ENCODE peak calls at places on chromosomes 12 and 14, in seven cellular contexts. One of them, this sample, is unnamed.

GRCh38 chr14:44170554-44170953 is 336.5 kb downstream of the FSCB start:
- DNase-seq in aorta: no peak
- DNase-seq in tibial artery: no peak
- DNase-seq in left ventricle myocardium inferior: no peak
- DNase-seq in cardiac muscle cell: no peak
- DNase-seq in breast epithelium: no peak
- DNase-seq in dorsolateral prefrontal cortex: no peak
- DNase-seq in this sample: no peak

GRCh38 chr12:42469355-42470006 is 120.1 kb downstream of the PRICKLE1 start:
- DNase-seq in aorta: no peak
- DNase-seq in tibial artery: no peak
- DNase-seq in left ventricle myocardium inferior: no peak
- DNase-seq in cardiac muscle cell: no peak
- DNase-seq in breast epithelium: no peak
- DNase-seq in dorsolateral prefrontal cortex: no peak
- DNase-seq in this sample: no peak

GRCh38 chr14:104221636-104222375 is 83.4 kb downstream of the KIF26A start:
- DNase-seq in aorta: no peak
- DNase-seq in tibial artery: no peak
- DNase-seq in left ventricle myocardium inferior: no peak
- DNase-seq in cardiac muscle cell: no peak
- DNase-seq in breast epithelium: no peak
- DNase-seq in dorsolateral prefrontal cortex: no peak
- DNase-seq in this sample: peak; percentile 32

GRCh38 chr12:131105736-131106356 is 152.1 kb downstream of the ADGRD1 start:
- DNase-seq in aorta: no peak
- DNase-seq in tibial artery: peak; percentile 16
- DNase-seq in left ventricle myocardium inferior: no peak
- DNase-seq in cardiac muscle cell: no peak
- DNase-seq in breast epithelium: peak; percentile 45
- DNase-seq in dorsolateral prefrontal cortex: peak; percentile 41
- DNase-seq in this sample: peak; percentile 25

GRCh38 chr12:14946162-14946561 is 7.8 kb upstream of the ERP27 start:
- DNase-seq in aorta: no peak
- DNase-seq in tibial artery: no peak
- DNase-seq in left ventricle myocardium inferior: no peak
- DNase-seq in cardiac muscle cell: no peak
- DNase-seq in breast epithelium: no peak
- DNase-seq in dorsolateral prefrontal cortex: no peak
- DNase-seq in this sample: no peak

GRCh38 chr12:23540572-23540971 is 408.9 kb downstream of the SOX5 start:
- DNase-seq in aorta: no peak
- DNase-seq in tibial artery: no peak
- DNase-seq in left ventricle myocardium inferior: no peak
- DNase-seq in cardiac muscle cell: no peak
- DNase-seq in breast epithelium: no peak
- DNase-seq in dorsolateral prefrontal cortex: no peak
- DNase-seq in this sample: no peak

GRCh38 chr12:107514887-107515445 is 170.6 kb upstream of the PWP1 start:
- DNase-seq in aorta: no peak
- DNase-seq in tibial artery: peak; percentile 40
- DNase-seq in left ventricle myocardium inferior: no peak
- DNase-seq in cardiac muscle cell: no peak
- DNase-seq in breast epithelium: no peak
- DNase-seq in dorsolateral prefrontal cortex: no peak
- DNase-seq in this sample: no peak

GRCh38 chr12:116766285-116766684 is 28.2 kb downstream of the RNFT2 start:
- DNase-seq in aorta: no peak
- DNase-seq in tibial artery: no peak
- DNase-seq in left ventricle myocardium inferior: no peak
- DNase-seq in cardiac muscle cell: no peak
- DNase-seq in breast epithelium: no peak
- DNase-seq in dorsolateral prefrontal cortex: no peak
- DNase-seq in this sample: no peak

GRCh38 chr12:108620236-108620879 is 13.3 kb downstream of the SELPLG start:
- DNase-seq in aorta: no peak
- DNase-seq in tibial artery: peak; percentile 20
- DNase-seq in left ventricle myocardium inferior: no peak
- DNase-seq in cardiac muscle cell: no peak
- DNase-seq in breast epithelium: no peak
- DNase-seq in dorsolateral prefrontal cortex: no peak
- DNase-seq in this sample: no peak

GRCh38 chr12:46830731-46831334 is 5.0 kb upstream of the SLC38A4 start:
- DNase-seq in aorta: no peak
- DNase-seq in tibial artery: no peak
- DNase-seq in left ventricle myocardium inferior: no peak
- DNase-seq in cardiac muscle cell: peak; percentile 23
- DNase-seq in breast epithelium: no peak
- DNase-seq in dorsolateral prefrontal cortex: no peak
- DNase-seq in this sample: no peak

GRCh38 chr12:84874125-84874824 is 38.3 kb downstream of the SLC6A15 start:
- DNase-seq in aorta: no peak
- DNase-seq in tibial artery: no peak
- DNase-seq in left ventricle myocardium inferior: no peak
- DNase-seq in cardiac muscle cell: peak; percentile 77
- DNase-seq in breast epithelium: no peak
- DNase-seq in dorsolateral prefrontal cortex: no peak
- DNase-seq in this sample: no peak

GRCh38 chr14:58821421-58821820 is 183.7 kb downstream of the DACT1 start:
- DNase-seq in aorta: no peak
- DNase-seq in tibial artery: no peak
- DNase-seq in left ventricle myocardium inferior: no peak
- DNase-seq in cardiac muscle cell: no peak
- DNase-seq in breast epithelium: no peak
- DNase-seq in dorsolateral prefrontal cortex: no peak
- DNase-seq in this sample: no peak

GRCh38 chr14:69999246-69999645 is 120.0 kb downstream of the SMOC1 start:
- DNase-seq in aorta: no peak
- DNase-seq in tibial artery: no peak
- DNase-seq in left ventricle myocardium inferior: no peak
- DNase-seq in cardiac muscle cell: no peak
- DNase-seq in breast epithelium: peak; percentile 56
- DNase-seq in dorsolateral prefrontal cortex: no peak
- DNase-seq in this sample: no peak

GRCh38 chr14:59281613-59282012 is 93.1 kb downstream of the DAAM1 start:
- DNase-seq in aorta: no peak
- DNase-seq in tibial artery: no peak
- DNase-seq in left ventricle myocardium inferior: no peak
- DNase-seq in cardiac muscle cell: no peak
- DNase-seq in breast epithelium: no peak
- DNase-seq in dorsolateral prefrontal cortex: no peak
- DNase-seq in this sample: no peak

GRCh38 chr12:98211914-98212695 is 303.3 kb upstream of the TMPO start:
- DNase-seq in aorta: no peak
- DNase-seq in tibial artery: no peak
- DNase-seq in left ventricle myocardium inferior: no peak
- DNase-seq in cardiac muscle cell: peak; percentile 5
- DNase-seq in breast epithelium: no peak
- DNase-seq in dorsolateral prefrontal cortex: no peak
- DNase-seq in this sample: no peak

GRCh38 chr14:23398348-23398747 is 9.7 kb downstream of the MYH6 start:
- DNase-seq in aorta: no peak
- DNase-seq in tibial artery: no peak
- DNase-seq in left ventricle myocardium inferior: no peak
- DNase-seq in cardiac muscle cell: peak; percentile 32
- DNase-seq in breast epithelium: no peak
- DNase-seq in dorsolateral prefrontal cortex: no peak
- DNase-seq in this sample: no peak

GRCh38 chr12:101563197-101563596 is 31.6 kb upstream of the MYBPC1 start:
- DNase-seq in aorta: no peak
- DNase-seq in tibial artery: no peak
- DNase-seq in left ventricle myocardium inferior: no peak
- DNase-seq in cardiac muscle cell: no peak
- DNase-seq in breast epithelium: no peak
- DNase-seq in dorsolateral prefrontal cortex: no peak
- DNase-seq in this sample: no peak

GRCh38 chr12:5872745-5873144 is 72.3 kb downstream of the ANO2 start:
- DNase-seq in aorta: no peak
- DNase-seq in tibial artery: no peak
- DNase-seq in left ventricle myocardium inferior: no peak
- DNase-seq in cardiac muscle cell: peak; percentile 36
- DNase-seq in breast epithelium: no peak
- DNase-seq in dorsolateral prefrontal cortex: no peak
- DNase-seq in this sample: no peak

GRCh38 chr14:81400852-81401251 is 728 bp upstream of the STON2 start:
- DNase-seq in aorta: peak; percentile 77
- DNase-seq in tibial artery: peak; percentile 89
- DNase-seq in left ventricle myocardium inferior: no peak
- DNase-seq in cardiac muscle cell: no peak
- DNase-seq in breast epithelium: peak; percentile 74
- DNase-seq in dorsolateral prefrontal cortex: no peak
- DNase-seq in this sample: no peak

GRCh38 chr14:52023518-52023917 is 34.2 kb downstream of the RTRAF start:
- DNase-seq in aorta: no peak
- DNase-seq in tibial artery: no peak
- DNase-seq in left ventricle myocardium inferior: no peak
- DNase-seq in cardiac muscle cell: no peak
- DNase-seq in breast epithelium: no peak
- DNase-seq in dorsolateral prefrontal cortex: no peak
- DNase-seq in this sample: no peak

GRCh38 chr14:102955636-102956035 is 33.2 kb downstream of the AMN start:
- DNase-seq in aorta: no peak
- DNase-seq in tibial artery: no peak
- DNase-seq in left ventricle myocardium inferior: no peak
- DNase-seq in cardiac muscle cell: no peak
- DNase-seq in breast epithelium: no peak
- DNase-seq in dorsolateral prefrontal cortex: no peak
- DNase-seq in this sample: no peak

GRCh38 chr12:92574911-92575570 is 127.7 kb upstream of the PLEKHG7 start:
- DNase-seq in aorta: no peak
- DNase-seq in tibial artery: no peak
- DNase-seq in left ventricle myocardium inferior: no peak
- DNase-seq in cardiac muscle cell: no peak
- DNase-seq in breast epithelium: no peak
- DNase-seq in dorsolateral prefrontal cortex: no peak
- DNase-seq in this sample: no peak

GRCh38 chr14:75724414-75725204 is 63.6 kb downstream of the TTLL5 start:
- DNase-seq in aorta: no peak
- DNase-seq in tibial artery: no peak
- DNase-seq in left ventricle myocardium inferior: peak; percentile 41
- DNase-seq in cardiac muscle cell: no peak
- DNase-seq in breast epithelium: no peak
- DNase-seq in dorsolateral prefrontal cortex: no peak
- DNase-seq in this sample: no peak

GRCh38 chr12:21910642-21911041 is 30.6 kb downstream of the ABCC9 start:
- DNase-seq in aorta: no peak
- DNase-seq in tibial artery: no peak
- DNase-seq in left ventricle myocardium inferior: no peak
- DNase-seq in cardiac muscle cell: no peak
- DNase-seq in breast epithelium: no peak
- DNase-seq in dorsolateral prefrontal cortex: no peak
- DNase-seq in this sample: no peak

GRCh38 chr14:54857830-54858269 is 44.8 kb downstream of the GCH1 start:
- DNase-seq in aorta: no peak
- DNase-seq in tibial artery: no peak
- DNase-seq in left ventricle myocardium inferior: no peak
- DNase-seq in cardiac muscle cell: no peak
- DNase-seq in breast epithelium: no peak
- DNase-seq in dorsolateral prefrontal cortex: no peak
- DNase-seq in this sample: no peak

GRCh38 chr12:118055144-118055557 is 5.8 kb downstream of the WSB2 start:
- DNase-seq in aorta: peak; percentile 59
- DNase-seq in tibial artery: peak; percentile 30
- DNase-seq in left ventricle myocardium inferior: no peak
- DNase-seq in cardiac muscle cell: peak; percentile 21
- DNase-seq in breast epithelium: no peak
- DNase-seq in dorsolateral prefrontal cortex: no peak
- DNase-seq in this sample: no peak

GRCh38 chr12:109878247-109878625 is 2.1 kb downstream of the GLTP start:
- DNase-seq in aorta: no peak
- DNase-seq in tibial artery: no peak
- DNase-seq in left ventricle myocardium inferior: no peak
- DNase-seq in cardiac muscle cell: no peak
- DNase-seq in breast epithelium: no peak
- DNase-seq in dorsolateral prefrontal cortex: no peak
- DNase-seq in this sample: no peak

GRCh38 chr12:109878749-109879148 is 1.6 kb downstream of the GLTP start:
- DNase-seq in aorta: no peak
- DNase-seq in tibial artery: no peak
- DNase-seq in left ventricle myocardium inferior: no peak
- DNase-seq in cardiac muscle cell: no peak
- DNase-seq in breast epithelium: no peak
- DNase-seq in dorsolateral prefrontal cortex: no peak
- DNase-seq in this sample: no peak

GRCh38 chr12:109877504-109878246 is 2.7 kb downstream of the GLTP start:
- DNase-seq in aorta: no peak
- DNase-seq in tibial artery: no peak
- DNase-seq in left ventricle myocardium inferior: no peak
- DNase-seq in cardiac muscle cell: no peak
- DNase-seq in breast epithelium: no peak
- DNase-seq in dorsolateral prefrontal cortex: peak; percentile 83
- DNase-seq in this sample: no peak

GRCh38 chr12:109875572-109876131 is 4.7 kb downstream of the GLTP start:
- DNase-seq in aorta: no peak
- DNase-seq in tibial artery: no peak
- DNase-seq in left ventricle myocardium inferior: no peak
- DNase-seq in cardiac muscle cell: no peak
- DNase-seq in breast epithelium: no peak
- DNase-seq in dorsolateral prefrontal cortex: no peak
- DNase-seq in this sample: no peak

GRCh38 chr12:109876406-109876805 is 3.9 kb downstream of the GLTP start:
- DNase-seq in aorta: no peak
- DNase-seq in tibial artery: no peak
- DNase-seq in left ventricle myocardium inferior: no peak
- DNase-seq in cardiac muscle cell: no peak
- DNase-seq in breast epithelium: no peak
- DNase-seq in dorsolateral prefrontal cortex: no peak
- DNase-seq in this sample: no peak
- H3K27ac ChIP-seq in aorta: no peak overlapping the region
- H3K27ac ChIP-seq in tibial artery: no peak overlapping the region
- H3K27ac ChIP-seq in left ventricle myocardium inferior: no peak overlapping the region
- H3K27ac ChIP-seq in cardiac muscle cell: no peak overlapping the region
- H3K27ac ChIP-seq in breast epithelium: peak overlapping the region; percentile 62
- H3K27ac ChIP-seq in dorsolateral prefrontal cortex: peak overlapping the region; percentile 97
- H3K27ac ChIP-seq in this sample: no peak overlapping the region

GRCh38 chr14:73025544-73025943 is 1.4 kb downstream of the ZFYVE1 start:
- DNase-seq in aorta: no peak
- DNase-seq in tibial artery: no peak
- DNase-seq in left ventricle myocardium inferior: no peak
- DNase-seq in cardiac muscle cell: no peak
- DNase-seq in breast epithelium: no peak
- DNase-seq in dorsolateral prefrontal cortex: no peak
- DNase-seq in this sample: no peak
- H3K4me3 ChIP-seq in aorta: no peak overlapping the region
- H3K4me3 ChIP-seq in tibial artery: peak overlapping the region; percentile 95
- H3K4me3 ChIP-seq in left ventricle myocardium inferior: peak overlapping the region; percentile 77
- H3K4me3 ChIP-seq in cardiac muscle cell: peak overlapping the region; percentile 59
- H3K4me3 ChIP-seq in breast epithelium: no peak overlapping the region
- H3K4me3 ChIP-seq in dorsolateral prefrontal cortex: peak overlapping the region; percentile 81
- H3K4me3 ChIP-seq in this sample: peak overlapping the region; percentile 65

GRCh38 chr14:92538412-92539017 is 24.9 kb downstream of the RIN3 start:
- DNase-seq in aorta: no peak
- DNase-seq in tibial artery: no peak
- DNase-seq in left ventricle myocardium inferior: no peak
- DNase-seq in cardiac muscle cell: no peak
- DNase-seq in breast epithelium: no peak
- DNase-seq in dorsolateral prefrontal cortex: no peak
- DNase-seq in this sample: no peak
- H3K27ac ChIP-seq in aorta: no peak overlapping the region
- H3K27ac ChIP-seq in tibial artery: peak overlapping the region; percentile 91
- H3K27ac ChIP-seq in left ventricle myocardium inferior: peak overlapping the region; percentile 91
- H3K27ac ChIP-seq in cardiac muscle cell: no peak overlapping the region
- H3K27ac ChIP-seq in breast epithelium: no peak overlapping the region
- H3K27ac ChIP-seq in dorsolateral prefrontal cortex: no peak overlapping the region
- H3K27ac ChIP-seq in this sample: no peak overlapping the region

GRCh38 chr12:19227190-19227879 is 97.8 kb downstream of the PLEKHA5 start:
- DNase-seq in aorta: no peak
- DNase-seq in tibial artery: no peak
- DNase-seq in left ventricle myocardium inferior: no peak
- DNase-seq in cardiac muscle cell: no peak
- DNase-seq in breast epithelium: no peak
- DNase-seq in dorsolateral prefrontal cortex: no peak
- DNase-seq in this sample: no peak
- H3K4me3 ChIP-seq in aorta: no peak overlapping the region
- H3K4me3 ChIP-seq in tibial artery: no peak overlapping the region
- H3K4me3 ChIP-seq in left ventricle myocardium inferior: no peak overlapping the region
- H3K4me3 ChIP-seq in cardiac muscle cell: no peak overlapping the region
- H3K4me3 ChIP-seq in breast epithelium: no peak overlapping the region
- H3K4me3 ChIP-seq in dorsolateral prefrontal cortex: no peak overlapping the region
- H3K4me3 ChIP-seq in this sample: no peak overlapping the region

This sample was measured in left lung.